ENCODE peak calls at places on chromosomes 7 and 10, in ten cellular contexts. Y is dermis blood vessel endothelial cell, R is amniotic epithelial cell, Q is tibial artery, F is KBM-7, H is posterior vena cava, A is lower lobe of right lung, Z is COR-L47, S is NCI-H748 treated with DMSO at 0.1 percent for 48 hours, D is colonic mucosa. M is an unnamed sample.

GRCh38 chr7:101848168-101848951 is 30.9 kb downstream of the CUX1 start:
- DNase-seq in H (peak; percentile 18), D (no peak), Q (no peak), F (no peak), Y (no peak), S (no peak), Z (no peak), A (peak; percentile 58), R (no peak), M (no peak)

GRCh38 chr7:118350260-118350659 is 125.8 kb downstream of the ANKRD7 start:
- DNase-seq in H (no peak), F (no peak), Y (no peak), A (no peak), Q (no peak), D (no peak), R (no peak), S (no peak), Z (no peak), M (no peak)

GRCh38 chr10:92699518-92700272 is 9.9 kb downstream of the HHEX start:
- DNase-seq in A (no peak), F (peak; percentile 92), R (no peak), Q (no peak), H (no peak), D (peak; percentile 26), Z (no peak), S (no peak), Y (peak; percentile 55), M (no peak)

GRCh38 chr10:50600286-50600685 is 23.5 kb downstream of the SGMS1 start:
- DNase-seq in Q (no peak), A (no peak), H (no peak), Z (no peak), F (no peak), Y (no peak), S (peak; percentile 64), R (no peak), D (no peak), M (no peak)

GRCh38 chr7:121800916-121801675 is 71.9 kb upstream of the PTPRZ1 start:
- DNase-seq in F (no peak), Y (no peak), R (no peak), D (no peak), Q (no peak), A (no peak), Z (no peak), H (no peak), S (no peak), M (no peak)

GRCh38 chr7:151062399-151063211 is 3.2 kb downstream of the SLC4A2 start:
- DNase-seq in S (no peak), F (no peak), R (peak; percentile 78), A (peak; percentile 80), Y (no peak), Q (no peak), D (peak; percentile 90), H (peak; percentile 89), Z (no peak), M (no peak)

GRCh38 chr7:55964261-55964801 is at the start of gene NIPSNAP2:
- DNase-seq in H (peak; percentile 87), F (peak; percentile 27), R (peak; percentile 27), Z (peak; percentile 78), S (peak; percentile 42), A (peak; percentile 73), Y (peak; percentile 69), D (peak; percentile 45), Q (peak; percentile 76), M (peak; percentile 41)

GRCh38 chr10:67017218-67017617 is 91.4 kb downstream of the LRRTM3 start:
- DNase-seq in Y (no peak), S (no peak), Z (no peak), H (no peak), D (no peak), Q (no peak), A (no peak), F (no peak), R (peak; percentile 80), M (no peak)

GRCh38 chr7:48097511-48098231 is 8.6 kb downstream of the UPP1 start:
- DNase-seq in Q (no peak), Z (no peak), F (peak; percentile 30), R (peak; percentile 48), A (no peak), H (no peak), Y (peak; percentile 35), D (no peak), S (no peak), M (no peak)

GRCh38 chr7:150413640-150414081 is 34.5 kb downstream of the ZNF775 start:
- DNase-seq in S (no peak), D (no peak), Z (no peak), Q (no peak), H (no peak), F (no peak), R (peak; percentile 7), A (no peak), Y (peak; percentile 60), M (no peak)

GRCh38 chr10:78919111-78919966 is 149.4 kb upstream of the ZMIZ1 start:
- DNase-seq in Q (no peak), Y (no peak), D (no peak), Z (no peak), A (no peak), H (no peak), S (no peak), R (peak; percentile 18), F (no peak), M (no peak)

M was measured in T-helper 22 cell.